ENCODE peak calls at places on chromosome 11, in eight cellular contexts. J is neural progenitor cell, Q is K562, N is hepatocyte, S is PC-3, F is mammary epithelial cell, Z is H9, C is PC-9. W is an unnamed sample.
A peak's percentile ranks its signal among the peaks of the same experiment; 100 is the strongest.

GRCh38 chr11:72642815-72643511 is 31.3 kb downstream of the PDE2A start:
- DNase-seq in J (peak; percentile 83), Q (peak; percentile 85), N (peak; percentile 78), S (peak; percentile 69), F (no peak), Z (peak; percentile 79), C (no peak), W (peak; percentile 83)

GRCh38 chr11:61102667-61103491 is 590 bp downstream of the CD5 start:
- DNase-seq in J (no peak), Q (no peak), N (no peak), S (no peak), F (no peak), Z (no peak), C (no peak), W (no peak)

GRCh38 chr11:47406896-47407745 is 1.3 kb upstream of the SLC39A13 start:
- DNase-seq in J (peak; percentile 25), Q (peak; percentile 33), N (peak; percentile 23), S (no peak), F (no peak), Z (peak; percentile 61), C (peak; percentile 33), W (peak; percentile 77)

GRCh38 chr11:19117760-19118097 is 761 bp downstream of the ZDHHC13 start:
- DNase-seq in J (no peak), Q (no peak), N (no peak), S (no peak), F (no peak), Z (no peak), C (no peak), W (no peak)

GRCh38 chr11:28490763-28491382 is 382.7 kb downstream of the METTL15 start:
- DNase-seq in J (no peak), Q (no peak), N (no peak), S (no peak), F (no peak), Z (no peak), C (no peak), W (no peak)

GRCh38 chr11:57979532-57980079 is 44.1 kb upstream of the OR9Q1 start:
- DNase-seq in J (no peak), Q (no peak), N (no peak), S (no peak), F (no peak), Z (no peak), C (no peak), W (no peak)

GRCh38 chr11:87039371-87039770 is 1.6 kb downstream of the TMEM135 start:
- DNase-seq in J (no peak), Q (no peak), N (no peak), S (no peak), F (no peak), Z (no peak), C (peak; percentile 33), W (no peak)

GRCh38 chr11:119178166-119178680 is 7.1 kb upstream of the NHERF4 start:
- DNase-seq in J (no peak), Q (no peak), N (no peak), S (no peak), F (no peak), Z (no peak), C (no peak), W (no peak)

GRCh38 chr11:21727102-21727501 is 465.8 kb upstream of the ANO5 start:
- DNase-seq in J (no peak), Q (no peak), N (no peak), S (no peak), F (no peak), Z (no peak), C (no peak), W (no peak)

GRCh38 chr11:19938051-19938856 is 222.0 kb downstream of the DBX1 start:
- DNase-seq in J (peak; percentile 74), Q (peak; percentile 70), N (peak; percentile 74), S (peak; percentile 73), F (peak; percentile 46), Z (peak; percentile 59), C (no peak), W (peak; percentile 79)

GRCh38 chr11:85848556-85848955 is 6.6 kb upstream of the CCDC83 start:
- DNase-seq in J (no peak), Q (no peak), N (no peak), S (peak; percentile 54), F (no peak), Z (no peak), C (no peak), W (no peak)

GRCh38 chr11:45104790-45105084 is 41.7 kb upstream of the PRDM11 start:
- DNase-seq in J (no peak), Q (no peak), N (no peak), S (no peak), F (no peak), Z (no peak), C (no peak), W (no peak)

GRCh38 chr11:22753401-22753800 is 76.2 kb downstream of the SVIP start:
- DNase-seq in J (peak; percentile 40), Q (no peak), N (no peak), S (no peak), F (no peak), Z (no peak), C (no peak), W (no peak)

GRCh38 chr11:11841121-11841604 is 609 bp upstream of the USP47 start:
- DNase-seq in J (peak; percentile 44), Q (peak; percentile 69), N (peak; percentile 63), S (peak; percentile 28), F (no peak), Z (peak; percentile 43), C (no peak), W (peak; percentile 41)

GRCh38 chr11:78192223-78192719 is 3.6 kb downstream of the USP35 start:
- DNase-seq in J (no peak), Q (peak; percentile 59), N (no peak), S (no peak), F (no peak), Z (no peak), C (no peak), W (no peak)

GRCh38 chr11:118872403-118872821 is 11.3 kb upstream of the CXCR5 start:
- DNase-seq in J (no peak), Q (no peak), N (no peak), S (no peak), F (no peak), Z (no peak), C (peak; percentile 26), W (no peak)

GRCh38 chr11:64040684-64041267 is 5.0 kb downstream of the FLRT1 start:
- DNase-seq in J (peak; percentile 89), Q (peak; percentile 54), N (peak; percentile 50), S (no peak), F (no peak), Z (peak; percentile 72), C (no peak), W (peak; percentile 64)

GRCh38 chr11:15128621-15129020 is 13.9 kb downstream of the INSC start:
- DNase-seq in J (no peak), Q (no peak), N (no peak), S (no peak), F (no peak), Z (no peak), C (no peak), W (no peak)

GRCh38 chr11:57248780-57249383 is 11.8 kb upstream of the APLNR start:
- DNase-seq in J (peak; percentile 89), Q (peak; percentile 74), N (peak; percentile 85), S (peak; percentile 69), F (peak; percentile 52), Z (peak; percentile 89), C (peak; percentile 63), W (peak; percentile 81)

GRCh38 chr11:121894581-121894980 is 221.4 kb downstream of the BLID start:
- DNase-seq in J (no peak), Q (no peak), N (no peak), S (peak; percentile 66), F (peak; percentile 83), Z (no peak), C (no peak), W (no peak)

GRCh38 chr11:131609317-131609716 is 238.9 kb downstream of the NTM start:
- DNase-seq in J (no peak), Q (no peak), N (peak; percentile 19), S (no peak), F (peak; percentile 8), Z (no peak), C (peak; percentile 11), W (no peak)

GRCh38 chr11:119166368-119167076 is 2.0 kb upstream of the NLRX1 start:
- DNase-seq in J (no peak), Q (no peak), N (no peak), S (peak; percentile 89), F (peak; percentile 67), Z (no peak), C (peak; percentile 98), W (no peak)

DNA sequence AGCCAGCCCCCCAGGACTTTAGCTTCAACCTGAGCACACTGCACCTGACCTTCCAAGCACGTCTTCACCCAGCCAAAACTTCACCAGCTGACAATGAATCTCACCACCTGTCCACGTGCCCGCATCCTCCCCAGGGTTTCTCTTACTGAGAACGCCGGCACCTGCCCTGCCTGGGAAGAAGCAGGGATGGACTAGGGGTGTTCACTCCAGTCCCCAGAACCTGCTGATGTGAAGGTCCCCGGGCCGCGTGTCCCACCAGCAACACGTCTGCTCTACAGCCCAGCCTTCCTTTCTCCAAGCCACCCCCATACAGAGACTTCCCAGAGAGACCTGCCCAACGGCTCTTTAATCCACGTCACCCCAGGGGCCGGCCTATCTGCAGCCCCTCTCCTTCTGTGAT is 12.8 kb downstream of the CPT1A start:
- DNase-seq in J (no peak), Q (no peak), N (no peak), S (no peak), F (no peak), Z (no peak), C (no peak), W (no peak)
- H3K79me2 ChIP-seq in J (no peaks in the 10 kb centered on the region), Q (no peaks in the 10 kb centered on the region), N (peaks cover 15% of the 10 kb centered on the region), S (peaks cover 63% of the 10 kb centered on the region), F (no peaks in the 10 kb centered on the region), Z (no peaks in the 10 kb centered on the region), C (no peaks in the 10 kb centered on the region), W (peaks cover 4% of the 10 kb centered on the region)

GRCh38 chr11:35951659-35952058 is 7.8 kb downstream of the LDLRAD3 start:
- DNase-seq in J (no peak), Q (no peak), N (no peak), S (no peak), F (no peak), Z (no peak), C (no peak), W (no peak)
- H3K79me2 ChIP-seq in J (peaks cover 100% of the 10 kb centered on the region), Q (no peaks in the 10 kb centered on the region), N (peaks cover 52% of the 10 kb centered on the region), S (peaks cover 93% of the 10 kb centered on the region), F (peaks cover 93% of the 10 kb centered on the region), Z (peaks cover 9% of the 10 kb centered on the region), C (peaks cover 93% of the 10 kb centered on the region), W (no peaks in the 10 kb centered on the region)

GRCh38 chr11:31802000-31802551 is 9.0 kb downstream of the PAX6 start:
- DNase-seq in J (no peak), Q (no peak), N (no peak), S (no peak), F (no peak), Z (no peak), C (no peak), W (no peak)
- H3K79me2 ChIP-seq in J (peaks cover 77% of the 10 kb centered on the region), Q (no peaks in the 10 kb centered on the region), N (no peaks in the 10 kb centered on the region), S (peaks cover 6% of the 10 kb centered on the region), F (no peaks in the 10 kb centered on the region), Z (no peaks in the 10 kb centered on the region), C (peaks cover 18% of the 10 kb centered on the region), W (no peaks in the 10 kb centered on the region)

DNA sequence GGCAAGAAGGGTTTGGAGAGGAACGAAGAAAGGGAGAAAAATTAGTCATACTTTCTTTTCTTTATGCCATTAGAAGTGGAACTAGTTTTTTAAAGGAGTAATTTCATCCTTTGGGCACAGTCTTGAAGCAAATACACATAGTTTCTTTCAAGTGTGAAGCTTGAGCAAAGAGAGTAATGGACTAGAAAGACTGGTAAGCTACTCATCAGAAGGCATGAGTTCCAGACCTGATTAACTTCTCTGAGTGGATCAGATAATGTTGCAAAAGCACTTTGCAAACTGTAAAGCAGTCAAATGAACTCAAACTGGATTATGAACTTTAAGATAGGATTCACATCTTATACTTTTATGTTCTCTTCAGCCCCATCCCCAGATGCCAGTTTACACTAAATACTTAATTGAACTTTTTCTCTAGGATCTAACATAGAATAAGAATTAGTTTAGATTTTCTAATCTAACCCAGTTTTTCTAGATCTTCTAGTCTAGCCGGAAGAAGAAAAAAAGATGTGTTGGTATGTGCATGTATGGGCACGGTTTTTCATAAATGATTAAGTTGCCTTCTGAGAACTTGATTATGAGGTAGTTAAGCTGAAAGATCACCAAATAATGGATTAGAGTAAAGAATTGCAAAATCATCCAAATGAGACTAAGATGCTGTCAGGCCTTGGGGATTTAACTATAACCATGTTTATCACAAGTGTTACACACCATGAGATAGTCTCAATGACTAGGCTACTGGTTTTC is 2.5 kb downstream of the DDIAS start:
- DNase-seq in J (no peak), Q (no peak), N (no peak), S (no peak), F (no peak), Z (no peak), C (peak; percentile 25), W (no peak)
- H3K79me2 ChIP-seq in J (peaks cover 79% of the 10 kb centered on the region), Q (peaks cover 79% of the 10 kb centered on the region), N (peaks cover 7% of the 10 kb centered on the region), S (peaks cover 78% of the 10 kb centered on the region), F (peaks cover 56% of the 10 kb centered on the region), Z (peaks cover 11% of the 10 kb centered on the region), C (peaks cover 44% of the 10 kb centered on the region), W (peaks cover 82% of the 10 kb centered on the region)

W was measured in Karpas-422.